ENCODE peak calls at places on chromosome 16, in five cellular contexts. Z is activated CD4-positive, CD25-positive, alpha-beta regulatory T cell; V is RPMI8226; I is left cardiac atrium; C is CD8-positive, alpha-beta memory T cell. K is an unnamed sample.

GRCh38 chr16:77394699-77395098 is 40.1 kb downstream of the ADAMTS18 start:
- DNase-seq in Z (no peak), V (no peak), I (no peak), C (no peak), K (no peak)

GRCh38 chr16:69169607-69170352 is 17.2 kb upstream of the SNTB2 start:
- DNase-seq in Z (no peak), V (no peak), I (no peak), C (no peak), K (no peak)

GRCh38 chr16:4820652-4821051 is 18.2 kb upstream of the ROGDI start:
- DNase-seq in Z (no peak), V (no peak), I (no peak), C (no peak), K (no peak)

GRCh38 chr16:67959520-67959919 is 8.9 kb downstream of the SLC12A4 start:
- DNase-seq in Z (no peak), V (no peak), I (peak; percentile 88), C (no peak), K (no peak)

GRCh38 chr16:86079185-86079885 is 180.4 kb downstream of the IRF8 start:
- DNase-seq in Z (no peak), V (no peak), I (no peak), C (no peak), K (no peak)

GRCh38 chr16:85541619-85542547 is 71.2 kb upstream of the GSE1 start:
- DNase-seq in Z (no peak), V (no peak), I (no peak), C (no peak), K (no peak)

GRCh38 chr16:84088695-84089395 is 27.9 kb downstream of the MBTPS1 start:
- DNase-seq in Z (peak; percentile 9), V (no peak), I (peak; percentile 73), C (peak; percentile 18), K (peak; percentile 30)

GRCh38 chr16:51151435-51151950 is 423 bp upstream of the SALL1 start:
- DNase-seq in Z (no peak), V (peak; percentile 22), I (peak; percentile 74), C (no peak), K (no peak)

GRCh38 chr16:49345829-49346228 is 27.8 kb upstream of the C16orf78 start:
- DNase-seq in Z (no peak), V (peak; percentile 66), I (no peak), C (no peak), K (no peak)

GRCh38 chr16:88879788-88880055 is 13.3 kb upstream of the PABPN1L start:
- DNase-seq in Z (no peak), V (no peak), I (no peak), C (no peak), K (no peak)

K was measured in CD4-positive, alpha-beta memory T cell.